ENCODE peak calls at places on chromosome 14, in seven cellular contexts. T is CD8-positive, alpha-beta T cell; N is NT2/D1; Z is AG04450; O is neuronal stem cell; V is A673; C is skeletal muscle cell. L is an unnamed sample.

GRCh38 chr14:32808574-32809098 is 130.0 kb upstream of the NPAS3 start:
- DNase-seq in Z (no peak), O (no peak), N (no peak), C (peak), T (no peak), V (peak), L (no peak)

GRCh38 chr14:100750762-100751699 is 24.3 kb downstream of the DLK1 start:
- DNase-seq in V (no peak), N (no peak), Z (no peak), O (no peak), T (no peak), C (no peak), L (peak)

GRCh38 chr14:102620413-102620812 is 28.0 kb downstream of the RCOR1 start:
- DNase-seq in O (no peak), V (no peak), C (no peak), N (no peak), Z (no peak), T (no peak), L (no peak)

GRCh38 chr14:47846008-47846407 is 170.6 kb upstream of the MDGA2 start:
- DNase-seq in N (no peak), Z (no peak), C (no peak), O (no peak), V (no peak), T (no peak), L (no peak)

GRCh38 chr14:106029959-106030358 is 503.6 kb downstream of the TMEM121 start:
- DNase-seq in O (no peak), Z (no peak), C (no peak), T (no peak), V (no peak), N (no peak), L (no peak)

GRCh38 chr14:72913809-72914208 is 12.5 kb upstream of the DCAF4 start:
- DNase-seq in O (no peak), T (no peak), C (no peak), N (no peak), Z (no peak), V (no peak), L (no peak)

GRCh38 chr14:71319646-71320045 is 412.4 kb downstream of the PCNX1 start:
- DNase-seq in O (no peak), N (no peak), V (peak), C (no peak), T (no peak), Z (no peak), L (no peak)

GRCh38 chr14:26992403-26993115 is 394.7 kb upstream of the NOVA1 start:
- DNase-seq in N (no peak), O (no peak), T (no peak), Z (no peak), V (no peak), C (no peak), L (no peak)

GRCh38 chr14:56196274-56196673 is 78.1 kb downstream of the PELI2 start:
- DNase-seq in C (peak), N (no peak), O (no peak), V (no peak), Z (peak), T (no peak), L (no peak)

GRCh38 chr14:26841920-26842741 is 244.3 kb upstream of the NOVA1 start:
- DNase-seq in V (peak), C (peak), Z (peak), N (no peak), O (no peak), T (no peak), L (no peak)

GRCh38 chr14:104117341-104118005 is 20.9 kb upstream of the KIF26A start:
- DNase-seq in Z (no peak), N (no peak), C (no peak), O (no peak), T (no peak), V (no peak), L (peak)

GRCh38 chr14:54000341-54000811 is 43.8 kb upstream of the BMP4 start:
- DNase-seq in T (no peak), C (no peak), Z (no peak), N (no peak), V (no peak), O (no peak), L (no peak)

GRCh38 chr14:20697273-20698017 is 8.9 kb downstream of the ANG start:
- DNase-seq in T (peak), V (peak), O (peak), N (no peak), Z (no peak), C (no peak), L (no peak)

GRCh38 chr14:22664261-22664660 is 20.1 kb upstream of the OR6J1 start:
- DNase-seq in V (no peak), N (no peak), Z (no peak), O (no peak), T (no peak), C (no peak), L (no peak)

GRCh38 chr14:73460691-73461127 is 2.4 kb upstream of the NUMB start:
- DNase-seq in N (no peak), O (no peak), T (no peak), C (no peak), Z (no peak), V (peak), L (no peak)

GRCh38 chr14:103436533-103436932 is 51.3 kb downstream of the MARK3 start:
- DNase-seq in Z (no peak), N (no peak), O (no peak), V (peak), C (no peak), T (no peak), L (no peak)

GRCh38 chr14:56195219-56195618 is 77.0 kb downstream of the PELI2 start:
- DNase-seq in V (no peak), T (no peak), N (no peak), Z (no peak), C (no peak), O (no peak), L (no peak)

GRCh38 chr14:39441805-39442204 is 9.6 kb upstream of the FBXO33 start:
- DNase-seq in T (no peak), N (no peak), Z (no peak), C (no peak), O (no peak), V (no peak), L (no peak)

GRCh38 chr14:104113631-104114420 is 24.6 kb upstream of the KIF26A start:
- DNase-seq in C (no peak), O (no peak), V (no peak), N (no peak), T (no peak), Z (no peak), L (peak)

GRCh38 chr14:84209021-84209420 is 1320.9 kb upstream of the FLRT2 start:
- DNase-seq in T (no peak), C (no peak), N (no peak), V (no peak), O (no peak), Z (no peak), L (no peak)

GRCh38 chr14:94163806-94164205 is 10.3 kb upstream of the PPP4R4 start:
- DNase-seq in C (no peak), Z (no peak), V (no peak), N (no peak), O (no peak), T (no peak), L (no peak)

GRCh38 chr14:61474671-61475070 is 153.3 kb downstream of the PRKCH start:
- DNase-seq in V (no peak), N (no peak), O (no peak), T (no peak), Z (no peak), C (no peak), L (no peak)

GRCh38 chr14:45149602-45150001 is 13.9 kb downstream of the FANCM start:
- DNase-seq in C (no peak), Z (no peak), O (no peak), T (no peak), V (no peak), N (no peak), L (no peak)

GRCh38 chr14:104137297-104138097 is 890 bp upstream of the KIF26A start:
- DNase-seq in N (peak), C (no peak), O (peak), Z (no peak), T (peak), V (peak), L (peak)

GRCh38 chr14:50342211-50343080 is 30.3 kb downstream of the DMAC2L start:
- DNase-seq in C (no peak), Z (no peak), T (peak), N (peak), V (peak), O (no peak), L (no peak)
- H3K4me3 ChIP-seq in C (no peak), Z (peak), T (no peak), N (no peak), V (no peak), O (no peak), L (peak)

GRCh38 chr14:38143651-38144505 is 63.8 kb upstream of the SSTR1 start:
- DNase-seq in T (no peak), C (peak), Z (peak), O (no peak), V (peak), N (peak), L (no peak)
- H3K4me3 ChIP-seq in T (no peak), C (no peak), Z (peak), O (no peak), V (no peak), N (no peak), L (no peak)

GRCh38 chr14:95320076-95320895 is 578 bp upstream of the CLMN start:
- DNase-seq in C (no peak), T (no peak), V (peak), N (no peak), Z (no peak), O (peak), L (no peak)
- H3K4me3 ChIP-seq in C (peak), T (no peak), V (peak), N (peak), Z (peak), O (peak), L (peak)

DNA sequence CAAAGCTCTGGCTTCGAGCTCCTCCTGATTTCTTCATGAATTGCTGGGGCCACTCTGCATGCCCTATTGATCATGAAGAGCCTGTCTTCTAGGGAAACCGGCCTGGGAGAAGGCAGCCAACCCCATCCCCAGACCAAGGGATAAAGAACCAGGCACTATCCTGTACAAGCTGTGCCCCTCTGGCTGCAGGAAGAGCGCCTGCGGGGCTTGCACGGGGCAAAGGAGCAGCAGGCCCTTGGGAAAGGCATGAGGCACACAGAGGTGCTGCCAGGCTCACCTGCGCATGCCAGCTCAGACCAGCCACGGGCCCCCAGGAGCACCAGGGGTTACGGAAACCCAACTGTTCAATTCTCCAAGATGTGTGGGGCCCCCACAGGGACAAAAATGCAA is 2.1 kb downstream of the ITPK1 start:
- DNase-seq in O (no peak), T (no peak), Z (no peak), V (no peak), N (no peak), C (no peak), L (no peak)
- H3K4me3 ChIP-seq in O (no peak), T (peak), Z (peak), V (peak), N (peak), C (peak), L (peak)

DNA sequence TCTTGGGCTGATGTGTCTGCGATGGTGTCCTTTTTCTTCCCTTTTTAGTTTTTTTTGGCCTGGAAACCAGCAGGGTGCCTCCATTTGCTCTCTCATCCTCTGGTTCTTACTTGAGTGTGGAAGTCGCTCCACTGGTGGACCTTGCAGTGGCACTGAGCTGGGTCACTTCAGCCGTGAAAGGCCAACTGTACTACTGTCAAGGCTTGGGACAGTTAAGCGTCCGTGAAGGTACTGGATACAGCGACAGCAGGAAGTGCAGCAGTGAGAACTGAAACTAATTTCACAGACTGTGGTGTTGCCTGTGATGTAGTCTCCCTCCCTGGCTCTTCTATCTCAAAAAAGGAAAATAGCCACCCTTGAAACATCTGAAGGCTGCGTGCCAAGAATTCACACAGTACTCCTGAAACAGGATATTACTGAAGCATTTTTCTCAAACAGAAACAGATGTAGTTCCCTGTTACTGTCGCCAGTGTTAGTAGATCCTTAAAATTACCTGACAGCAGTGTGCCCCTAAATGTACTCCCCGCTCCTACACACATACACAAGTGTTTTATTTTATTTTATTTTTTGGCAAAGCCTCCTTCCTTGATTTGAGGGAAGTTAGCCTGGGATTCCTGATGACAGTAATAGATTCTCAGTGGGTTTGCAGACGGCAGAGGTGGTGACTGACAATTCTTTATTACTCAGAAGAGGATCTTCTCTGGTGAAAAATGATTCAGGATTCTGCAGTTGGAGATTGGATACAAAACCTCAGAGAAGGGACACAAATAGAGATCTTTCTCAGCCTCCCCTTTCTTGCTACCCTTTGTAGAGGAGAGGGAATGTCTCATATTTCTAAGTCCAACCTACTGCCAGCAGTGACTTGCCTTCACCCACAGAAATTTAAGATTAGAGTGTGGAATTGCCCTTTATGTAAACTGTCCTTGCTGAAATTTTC is 4.3 kb downstream of the SUSD6 start:
- DNase-seq in N (no peak), O (no peak), Z (peak), C (peak), V (peak), T (peak), L (no peak)
- H3K4me3 ChIP-seq in N (no peak), O (no peak), Z (peak), C (peak), V (peak), T (peak), L (peak)

GRCh38 chr14:33950320-33951182 is at the start of gene EGLN3:
- DNase-seq in N (peak), C (peak), O (peak), Z (peak), T (no peak), V (no peak), L (peak)

GRCh38 chr14:33954016-33954598 is 3.2 kb upstream of the EGLN3 start:
- DNase-seq in T (no peak), Z (no peak), V (no peak), O (no peak), N (no peak), C (no peak), L (no peak)

GRCh38 chr14:33949051-33950037 is 1.5 kb downstream of the EGLN3 start:
- DNase-seq in O (no peak), N (no peak), V (no peak), T (no peak), C (no peak), Z (no peak), L (no peak)

GRCh38 chr14:33951183-33951840 is 438 bp upstream of the EGLN3 start:
- DNase-seq in C (no peak), O (no peak), V (peak), T (no peak), Z (no peak), N (no peak), L (no peak)

DNA sequence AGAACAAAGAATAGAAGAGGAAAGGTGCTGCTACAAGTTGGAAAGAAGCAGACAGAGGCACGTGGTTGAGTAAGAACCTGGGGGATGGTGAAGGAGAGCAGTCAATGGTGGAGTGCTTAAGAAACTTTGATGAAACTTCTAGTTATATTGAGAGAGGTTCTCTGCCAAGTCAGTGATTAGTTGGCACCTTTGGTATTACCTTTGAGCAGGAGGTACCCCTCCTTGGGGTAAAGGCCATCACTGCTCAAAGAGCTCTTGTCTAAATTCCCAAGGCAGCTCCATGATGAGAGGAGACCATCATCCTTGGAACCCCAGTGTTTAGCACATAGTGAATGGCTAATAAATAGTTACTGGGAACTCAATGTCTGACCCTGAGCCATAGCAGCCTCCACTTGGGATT is 1.7 kb upstream of the EGLN3 start:
- DNase-seq in Z (no peak), N (no peak), V (no peak), T (no peak), O (no peak), C (no peak), L (no peak)
- H3K4me3 ChIP-seq in Z (no peak), N (no peak), V (no peak), T (no peak), O (no peak), C (no peak), L (no peak)

GRCh38 chr14:69570836-69571330 is 3.8 kb downstream of the CCDC177 start:
- DNase-seq in T (no peak), C (no peak), N (no peak), O (no peak), V (no peak), Z (no peak), L (no peak)
- H3K4me3 ChIP-seq in T (no peak), C (no peak), N (no peak), O (no peak), V (no peak), Z (no peak), L (no peak)

DNA sequence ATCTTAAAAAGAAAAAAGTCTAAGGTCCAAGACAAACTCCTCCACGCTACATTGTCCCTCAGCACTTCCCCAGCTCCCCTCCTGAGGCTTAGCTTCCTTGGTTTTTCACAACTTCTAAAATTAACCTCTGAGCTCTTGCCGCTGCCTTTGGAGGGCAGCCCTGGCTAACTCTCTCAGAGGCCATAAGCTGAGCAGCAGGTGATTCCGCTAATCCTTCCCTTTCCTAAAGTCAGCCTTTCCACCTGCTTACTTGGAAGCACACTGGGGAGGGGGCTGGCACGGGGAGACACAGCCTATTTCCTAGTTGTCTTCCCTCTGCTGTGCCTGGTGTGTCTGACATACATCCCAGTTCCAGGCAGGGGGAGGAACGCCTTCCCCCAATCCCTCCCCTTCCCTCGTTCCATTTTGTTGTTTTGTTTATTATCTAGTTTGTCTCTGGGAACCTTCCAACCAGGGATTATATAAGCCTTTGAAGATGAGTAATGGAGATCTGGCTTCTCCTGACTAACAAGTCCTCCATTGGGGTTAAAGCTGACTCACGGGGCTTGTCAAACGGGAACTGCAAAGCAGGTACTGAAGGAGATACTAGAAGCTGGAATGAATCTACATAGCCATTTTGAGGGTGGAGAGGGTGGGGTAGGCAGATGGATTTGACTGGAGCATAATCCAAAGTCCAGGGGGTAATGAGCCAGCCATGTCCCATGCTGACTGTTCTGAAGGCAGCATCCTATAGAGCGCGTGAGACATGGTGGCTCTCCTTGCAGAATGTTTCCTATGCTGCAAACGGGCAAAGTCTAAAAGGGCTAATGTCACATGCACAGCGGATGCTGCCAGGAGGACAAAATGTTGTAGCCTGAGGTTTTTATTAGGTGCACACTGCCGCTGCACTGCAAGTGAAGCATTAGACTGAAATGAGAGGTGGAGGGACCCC is 230.8 kb downstream of the FOXN3 start:
- DNase-seq in T (no peak), Z (peak), O (no peak), V (no peak), C (peak), N (no peak), L (no peak)
- H3K4me3 ChIP-seq in T (no peak), Z (no peak), O (no peak), V (no peak), C (no peak), N (no peak), L (no peak)